ENCODE peak calls at places on chromosome 18, in four cellular contexts. I is cardiac fibroblast, X is B cell, P is fibroblast of mammary gland. H is an unnamed sample.

GRCh38 chr18:6401687-6402086 is 13.0 kb downstream of the L3MBTL4 start:
- DNase-seq in I (no peak), X (no peak), P (no peak), H (no peak)

GRCh38 chr18:23499571-23499889 is 3.8 kb upstream of the RMC1 start:
- DNase-seq in I (no peak), X (no peak), P (no peak), H (no peak)

GRCh38 chr18:57581301-57581934 is 5.1 kb downstream of the FECH start:
- DNase-seq in I (no peak), X (peak), P (no peak), H (peak)

GRCh38 chr18:78875268-78875997 is 104.2 kb upstream of the SALL3 start:
- DNase-seq in I (peak), X (no peak), P (peak), H (no peak)

GRCh38 chr18:59758837-59759236 is 61.6 kb upstream of the CCBE1 start:
- DNase-seq in I (no peak), X (no peak), P (no peak), H (no peak)

GRCh38 chr18:3246636-3247242 is 862 bp upstream of the MYL12A start:
- DNase-seq in I (peak), X (peak), P (peak), H (no peak)

GRCh38 chr18:77107218-77107815 is 25.3 kb downstream of the MBP start:
- DNase-seq in I (peak), X (no peak), P (peak), H (no peak)

GRCh38 chr18:27540126-27540525 is 355.0 kb upstream of the CHST9 start:
- DNase-seq in I (no peak), X (no peak), P (no peak), H (no peak)

GRCh38 chr18:49561377-49562193 is at the start of gene LIPG:
- DNase-seq in I (peak), X (no peak), P (peak), H (peak)

GRCh38 chr18:67705748-67706147 is 189.2 kb upstream of the DSEL start:
- DNase-seq in I (peak), X (no peak), P (peak), H (no peak)

GRCh38 chr18:67715567-67715966 is 199.0 kb upstream of the DSEL start:
- DNase-seq in I (no peak), X (no peak), P (no peak), H (no peak)

DNA sequence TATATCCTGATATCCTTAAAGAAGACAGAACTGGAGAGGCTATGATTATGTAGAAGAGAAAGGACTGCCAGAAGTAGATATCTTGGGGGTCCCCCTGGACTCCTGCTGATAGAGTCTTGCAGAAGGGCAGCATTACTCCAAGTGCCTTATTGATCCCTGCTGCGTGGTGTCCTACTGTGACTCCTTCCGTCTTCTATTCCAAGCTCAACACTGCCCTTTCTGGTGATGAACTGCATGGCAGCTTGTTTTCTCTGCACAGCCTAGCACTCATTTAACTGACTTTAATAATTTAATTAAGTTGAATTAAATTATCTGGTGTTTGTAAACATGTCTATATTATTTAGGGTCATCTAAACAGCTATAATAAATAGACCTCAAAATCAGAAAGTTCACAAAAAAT is 194.1 kb upstream of the DSEL start:
- DNase-seq in I (no peak), X (no peak), P (peak), H (no peak)
- TF ChIP-seq CTCF in I (no peak), X (no peak), P (peak), H (peak)

GRCh38 chr18:10086458-10086857 is 172.6 kb downstream of the VAPA start:
- DNase-seq in I (no peak), X (no peak), P (no peak), H (no peak)
- TF ChIP-seq CTCF in I (no peak), X (no peak), P (no peak), H (no peak)

GRCh38 chr18:48009116-48009825 is 78.8 kb upstream of the SMAD2 start:
- DNase-seq in I (no peak), X (no peak), P (no peak), H (no peak)

GRCh38 chr18:48006415-48007175 is 76.1 kb upstream of the SMAD2 start:
- DNase-seq in I (no peak), X (no peak), P (no peak), H (no peak)

GRCh38 chr18:48007381-48007780 is 76.9 kb upstream of the SMAD2 start:
- DNase-seq in I (no peak), X (no peak), P (no peak), H (no peak)

GRCh38 chr18:48010264-48010663 is 79.8 kb upstream of the SMAD2 start:
- DNase-seq in I (no peak), X (no peak), P (no peak), H (no peak)

GRCh38 chr18:48007955-48008701 is 77.7 kb upstream of the SMAD2 start:
- DNase-seq in I (peak), X (no peak), P (peak), H (peak)
- TF ChIP-seq CTCF in I (no peak), X (peak), P (peak), H (peak)

GRCh38 chr18:4403836-4404235 is 51.3 kb downstream of the DLGAP1 start:
- DNase-seq in I (no peak), X (no peak), P (no peak), H (no peak)
- TF ChIP-seq CTCF in I (no peak), X (no peak), P (no peak), H (no peak)

GRCh38 chr18:35949090-35949489 is 23.4 kb upstream of the RMP24 start:
- DNase-seq in I (no peak), X (no peak), P (no peak), H (no peak)

GRCh38 chr18:35953688-35954087 is 18.8 kb upstream of the RMP24 start:
- DNase-seq in I (no peak), X (no peak), P (no peak), H (no peak)

GRCh38 chr18:35948080-35948479 is 24.4 kb upstream of the RMP24 start:
- DNase-seq in I (no peak), X (no peak), P (no peak), H (no peak)

GRCh38 chr18:35949903-35950627 is 22.4 kb upstream of the RMP24 start:
- DNase-seq in I (peak), X (peak), P (peak), H (peak)

DNA sequence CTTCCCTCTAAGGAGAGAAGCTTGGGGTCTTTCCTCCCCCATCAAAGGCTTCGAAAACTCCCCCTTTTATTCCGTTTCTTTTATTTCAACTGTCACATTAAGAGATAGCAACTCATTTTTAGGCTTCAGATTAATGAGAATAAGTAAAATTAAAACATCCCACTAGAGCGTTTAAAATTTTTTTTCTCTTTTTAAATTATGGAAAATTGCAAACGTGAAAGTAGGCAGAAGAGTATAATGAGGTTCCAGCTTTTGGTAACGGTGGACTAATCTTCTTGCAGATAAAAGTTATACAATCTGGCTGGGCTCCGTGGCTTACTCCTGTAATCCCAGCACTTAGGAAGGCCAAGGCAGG is 21.9 kb upstream of the RMP24 start:
- DNase-seq in I (no peak), X (no peak), P (no peak), H (no peak)
- TF ChIP-seq CTCF in I (no peak), X (peak), P (no peak), H (no peak)